ENCODE peak calls at places on chromosome 20, in eight cellular contexts. H is gastrocnemius medialis; K is lower lobe of right lung; N is RWPE2; C is CD8-positive, alpha-beta memory T cell; Z is CD8-positive, alpha-beta T cell; E is GM12865; I is GM23248. O is an unnamed sample.

GRCh38 chr20:49179368-49180277 is 8.5 kb downstream of the STAU1 start:
- DNase-seq in N (no peak), E (peak; percentile 33), C (no peak), Z (no peak), I (no peak), K (no peak), H (no peak), O (no peak)

GRCh38 chr20:373171-373890 is 7.2 kb upstream of the TRIB3 start:
- DNase-seq in I (peak; percentile 83), Z (no peak), K (peak; percentile 67), H (peak; percentile 30), N (no peak), C (no peak), E (no peak), O (no peak)

GRCh38 chr20:50470249-50470858 is 39.8 kb upstream of the PTPN1 start:
- DNase-seq in Z (no peak), H (no peak), I (peak; percentile 23), E (no peak), C (no peak), K (no peak), N (no peak), O (no peak)

GRCh38 chr20:5923493-5923892 is 26.8 kb downstream of the TRMT6 start:
- DNase-seq in Z (no peak), N (no peak), I (no peak), K (no peak), H (no peak), E (no peak), C (no peak), O (no peak)

GRCh38 chr20:6769953-6770831 is 2.7 kb downstream of the BMP2 start:
- DNase-seq in K (peak; percentile 76), N (peak; percentile 82), H (peak; percentile 14), E (no peak), Z (no peak), C (no peak), I (peak; percentile 60), O (no peak)

GRCh38 chr20:48398506-48399449 is 429.0 kb downstream of the PREX1 start:
- DNase-seq in Z (no peak), E (peak; percentile 4), N (peak; percentile 75), C (no peak), H (no peak), K (no peak), I (no peak), O (no peak)

GRCh38 chr20:23296841-23297701 is 53.5 kb upstream of the NXT1 start:
- DNase-seq in N (peak; percentile 36), K (no peak), Z (no peak), C (no peak), I (peak; percentile 69), E (no peak), H (no peak), O (no peak)

GRCh38 chr20:49663112-49663511 is 50.6 kb downstream of the B4GALT5 start:
- DNase-seq in C (no peak), Z (no peak), K (no peak), H (no peak), E (no peak), I (no peak), N (no peak), O (no peak)

GRCh38 chr20:50663095-50663821 is 28.1 kb downstream of the RIPOR3 start:
- DNase-seq in N (no peak), K (no peak), H (no peak), I (no peak), Z (no peak), E (peak; percentile 29), C (no peak), O (no peak)

GRCh38 chr20:48658198-48658476 is 169.7 kb downstream of the PREX1 start:
- DNase-seq in N (no peak), C (no peak), Z (no peak), E (no peak), H (no peak), K (no peak), I (no peak), O (no peak)

GRCh38 chr20:21994203-21994602 is 288.7 kb downstream of the PAX1 start:
- DNase-seq in H (no peak), K (no peak), N (no peak), E (no peak), C (no peak), Z (no peak), I (no peak), O (no peak)

GRCh38 chr20:324177-325042 is 942 bp upstream of the SOX12 start:
- DNase-seq in Z (peak; percentile 87), H (peak; percentile 87), E (peak; percentile 94), I (peak; percentile 95), C (peak; percentile 86), K (peak; percentile 96), N (peak; percentile 95), O (peak; percentile 59)

DNA sequence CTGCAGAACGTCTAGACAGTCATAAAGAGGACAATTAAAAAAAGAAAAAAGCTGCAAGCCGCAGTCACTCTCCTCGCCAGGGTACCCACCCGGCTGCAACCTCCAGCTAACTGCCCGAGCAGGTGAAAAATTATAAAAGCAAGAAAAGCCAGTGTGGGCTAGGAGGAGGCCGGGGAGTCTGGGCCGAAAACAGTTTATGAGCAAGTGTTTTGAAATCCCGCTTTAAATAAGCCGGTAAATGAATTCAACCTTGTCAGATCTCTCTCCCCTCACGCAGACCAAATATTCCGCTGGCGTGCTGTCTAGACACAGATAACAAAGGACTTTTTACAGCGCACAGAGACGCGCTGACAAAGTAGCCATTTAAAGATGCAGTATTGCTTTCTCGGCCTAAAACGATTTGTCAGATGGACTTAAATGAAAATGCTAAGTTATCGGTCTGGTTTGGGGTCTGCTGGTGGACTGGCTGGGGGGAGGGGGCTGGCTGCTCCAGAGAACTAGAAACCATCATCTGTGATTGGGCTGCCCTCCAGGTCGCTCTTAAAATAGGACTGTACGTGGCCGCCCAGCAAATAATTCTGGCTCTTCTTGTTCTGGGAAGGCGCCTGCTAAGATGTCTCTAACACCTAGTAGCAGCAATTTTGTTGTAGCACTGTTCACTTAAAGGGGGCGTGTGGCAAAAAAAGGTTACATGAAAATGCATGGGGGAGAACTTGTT is 24.5 kb downstream of the PMEPA1 start:
- DNase-seq in I (no peak), C (no peak), E (no peak), N (no peak), K (no peak), H (no peak), Z (no peak), O (no peak)
- H3K4me3 ChIP-seq in I (no peak overlapping the region), C (no peak overlapping the region), E (no peak overlapping the region), N (no peak overlapping the region), K (no peak overlapping the region), H (no peak overlapping the region), Z (no peak overlapping the region), O (no peak overlapping the region)

GRCh38 chr20:54189630-54190029 is 15.8 kb upstream of the CYP24A1 start:
- DNase-seq in Z (no peak), C (no peak), H (no peak), E (no peak), K (no peak), I (peak; percentile 64), N (no peak), O (no peak)
- H3K4me3 ChIP-seq in Z (no peak overlapping the region), C (no peak overlapping the region), H (no peak overlapping the region), E (no peak overlapping the region), K (no peak overlapping the region), I (no peak overlapping the region), N (no peak overlapping the region), O (no peak overlapping the region)

GRCh38 chr20:32635764-32636163 is 38.0 kb downstream of the C20orf203 start:
- DNase-seq in E (no peak), C (no peak), Z (no peak), I (peak; percentile 64), H (no peak), N (no peak), K (no peak), O (no peak)
- H3K4me3 ChIP-seq in E (no peak overlapping the region), C (no peak overlapping the region), Z (no peak overlapping the region), I (no peak overlapping the region), H (no peak overlapping the region), N (no peak overlapping the region), K (no peak overlapping the region), O (no peak overlapping the region)

GRCh38 chr20:52269327-52269726 is 77.7 kb upstream of the ZFP64 start:
- DNase-seq in Z (no peak), K (no peak), E (no peak), C (no peak), I (peak; percentile 50), H (no peak), N (no peak), O (no peak)
- H3K4me3 ChIP-seq in Z (no peak overlapping the region), K (no peak overlapping the region), E (no peak overlapping the region), C (no peak overlapping the region), I (no peak overlapping the region), H (no peak overlapping the region), N (no peak overlapping the region), O (no peak overlapping the region)

DNA sequence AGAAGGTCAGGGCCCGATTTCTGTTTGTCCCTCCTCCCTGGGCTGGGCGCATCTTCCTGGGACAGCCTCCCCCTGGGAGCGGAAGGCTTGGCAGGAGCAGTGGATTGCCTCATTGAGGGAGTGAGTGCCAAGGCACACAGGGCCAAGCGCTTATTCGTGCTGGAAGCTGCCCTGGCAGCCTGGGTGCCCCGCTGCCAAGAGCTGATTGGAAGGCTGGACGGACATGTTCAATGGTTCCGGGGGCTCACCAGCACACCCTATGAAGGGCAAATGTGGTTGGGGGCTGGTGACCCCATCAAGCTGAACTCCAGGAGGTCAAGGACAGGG is 10.3 kb upstream of the ZNF831 start:
- DNase-seq in C (no peak), E (no peak), N (peak; percentile 72), Z (no peak), I (no peak), H (peak; percentile 74), K (peak; percentile 62), O (no peak)
- H3K4me3 ChIP-seq in C (no peak overlapping the region), E (no peak overlapping the region), N (no peak overlapping the region), Z (no peak overlapping the region), I (no peak overlapping the region), H (peak overlapping the region; percentile 25), K (no peak overlapping the region), O (no peak overlapping the region)

DNA sequence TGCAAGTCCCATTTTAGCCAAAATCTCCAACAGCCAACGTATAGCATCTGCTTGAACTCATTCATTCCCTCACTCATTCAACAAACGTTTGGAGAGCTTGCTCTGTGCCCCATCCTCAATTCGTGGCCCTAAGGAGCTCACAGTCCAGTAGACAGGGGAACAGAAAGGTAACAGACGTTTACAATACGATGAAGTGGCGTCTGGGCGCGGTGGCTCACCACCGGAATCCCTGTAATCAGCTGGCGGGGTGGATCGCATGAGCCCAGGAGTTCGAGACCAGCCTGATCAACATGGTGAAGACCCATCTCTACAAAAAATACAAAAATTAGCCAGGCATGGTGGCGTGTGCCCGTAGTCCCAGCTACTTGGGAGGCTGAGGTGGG is 790 bp upstream of the E2F1 start:
- DNase-seq in E (no peak), H (no peak), K (no peak), C (no peak), I (no peak), Z (no peak), N (no peak), O (no peak)
- H3K4me3 ChIP-seq in E (no peak overlapping the region), H (peak overlapping the region; percentile 52), K (peak overlapping the region; percentile 51), C (peak overlapping the region; percentile 58), I (peak overlapping the region; percentile 71), Z (peak overlapping the region; percentile 39), N (no peak overlapping the region), O (no peak overlapping the region)

O was measured in GM12864.